ENCODE peak calls at places on chromosomes 6 and 20, in six cellular contexts. F is sigmoid colon, P is neural progenitor cell, Z is PC-3, Y is ascending aorta, V is fibroblast of lung. J is an unnamed sample.

GRCh38 chr6:79413562-79414002 is 123.6 kb downstream of the LCA5 start:
- DNase-seq in F (no peak), P (no peak), Z (peak; percentile 51), Y (no peak), V (peak; percentile 30), J (no peak)

GRCh38 chr20:10603971-10604864 is 69.6 kb downstream of the JAG1 start:
- DNase-seq in F (peak; percentile 87), P (peak; percentile 91), Z (peak; percentile 96), Y (peak; percentile 91), V (peak; percentile 93), J (no peak)

GRCh38 chr20:53774487-53775203 is 181.0 kb upstream of the ZNF217 start:
- DNase-seq in F (no peak), P (no peak), Z (peak; percentile 100), Y (no peak), V (peak; percentile 97), J (no peak)

GRCh38 chr6:125544819-125545218 is 204.6 kb upstream of the HEY2 start:
- DNase-seq in F (no peak), P (no peak), Z (no peak), Y (no peak), V (no peak), J (no peak)

GRCh38 chr20:58790440-58790839 is 60.3 kb downstream of the GNAS-AS1 start:
- DNase-seq in F (no peak), P (no peak), Z (peak; percentile 62), Y (no peak), V (no peak), J (no peak)

GRCh38 chr6:109373762-109374161 is 8.5 kb downstream of the CD164 start:
- DNase-seq in F (no peak), P (no peak), Z (no peak), Y (no peak), V (no peak), J (no peak)

GRCh38 chr20:31476648-31477220 is 1.6 kb downstream of the REM1 start:
- DNase-seq in F (no peak), P (no peak), Z (no peak), Y (no peak), V (no peak), J (no peak)

GRCh38 chr6:36840471-36841461 is 1.5 kb upstream of the CPNE5 start:
- DNase-seq in F (peak; percentile 76), P (peak; percentile 55), Z (no peak), Y (peak; percentile 73), V (no peak), J (no peak)

GRCh38 chr20:650954-651353 is 2.0 kb downstream of the SRXN1 start:
- DNase-seq in F (no peak), P (no peak), Z (no peak), Y (no peak), V (no peak), J (no peak)

GRCh38 chr6:119237177-119237715 is 112.3 kb downstream of the MAN1A1 start:
- DNase-seq in F (no peak), P (no peak), Z (no peak), Y (no peak), V (no peak), J (no peak)

GRCh38 chr6:138806889-138807288 is 11.0 kb downstream of the ECT2L start:
- DNase-seq in F (no peak), P (no peak), Z (no peak), Y (no peak), V (no peak), J (no peak)

GRCh38 chr20:63224272-63225081 is 8.5 kb upstream of the YTHDF1 start:
- DNase-seq in F (peak; percentile 78), P (peak; percentile 58), Z (peak; percentile 68), Y (no peak), V (peak; percentile 77), J (no peak)

GRCh38 chr6:163329991-163330390 is 84.5 kb upstream of the QKI start:
- DNase-seq in F (no peak), P (no peak), Z (no peak), Y (peak; percentile 31), V (peak; percentile 50), J (no peak)

GRCh38 chr6:168050861-168051586 is 28.0 kb downstream of the FRMD1 start:
- DNase-seq in F (no peak), P (peak; percentile 63), Z (no peak), Y (peak; percentile 59), V (no peak), J (no peak)
- TF ChIP-seq CTCF in F (no peak), P (peak; percentile 52), Z (no peak), Y (no peak), V (no peak), J (no peak)

GRCh38 chr20:25310268-25310920 is 62.5 kb downstream of the PYGB start:
- DNase-seq in F (peak; percentile 85), P (peak; percentile 30), Z (peak; percentile 92), Y (peak; percentile 77), V (peak; percentile 90), J (no peak)
- TF ChIP-seq CTCF in F (peak; percentile 51), P (peak; percentile 24), Z (peak; percentile 82), Y (peak; percentile 58), V (peak; percentile 83), J (peak; percentile 44)

GRCh38 chr6:1316482-1317220 is 4.8 kb downstream of the FOXQ1 start:
- DNase-seq in F (no peak), P (peak; percentile 78), Z (peak; percentile 48), Y (no peak), V (no peak), J (no peak)
- TF ChIP-seq CTCF in F (no peak), P (no peak), Z (no peak), Y (no peak), V (no peak), J (peak; percentile 18)

DNA sequence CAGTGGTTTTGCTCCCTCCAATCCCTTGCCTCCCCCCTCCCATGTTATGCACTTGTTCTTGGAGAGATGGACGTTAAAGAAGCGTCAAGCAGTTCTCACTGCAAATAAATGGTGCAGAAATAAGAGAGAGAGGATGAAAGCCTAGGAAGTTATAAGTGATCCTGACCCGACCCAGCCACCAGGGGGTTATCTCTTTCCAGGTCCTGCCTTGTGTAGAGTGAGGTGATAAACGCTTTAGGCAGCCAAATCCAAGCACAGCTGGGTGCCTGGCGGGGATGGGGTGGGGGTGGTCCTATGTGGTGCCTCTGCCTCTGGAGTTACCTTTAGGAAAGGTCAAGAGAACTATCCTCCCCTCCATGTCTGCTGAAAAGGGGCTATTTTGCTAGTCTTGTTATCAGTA is 9.1 kb upstream of the TFAP2A start:
- DNase-seq in F (no peak), P (no peak), Z (no peak), Y (no peak), V (no peak), J (no peak)
- TF ChIP-seq CTCF in F (no peak), P (peak; percentile 43), Z (peak; percentile 24), Y (no peak), V (no peak), J (peak; percentile 60)

DNA sequence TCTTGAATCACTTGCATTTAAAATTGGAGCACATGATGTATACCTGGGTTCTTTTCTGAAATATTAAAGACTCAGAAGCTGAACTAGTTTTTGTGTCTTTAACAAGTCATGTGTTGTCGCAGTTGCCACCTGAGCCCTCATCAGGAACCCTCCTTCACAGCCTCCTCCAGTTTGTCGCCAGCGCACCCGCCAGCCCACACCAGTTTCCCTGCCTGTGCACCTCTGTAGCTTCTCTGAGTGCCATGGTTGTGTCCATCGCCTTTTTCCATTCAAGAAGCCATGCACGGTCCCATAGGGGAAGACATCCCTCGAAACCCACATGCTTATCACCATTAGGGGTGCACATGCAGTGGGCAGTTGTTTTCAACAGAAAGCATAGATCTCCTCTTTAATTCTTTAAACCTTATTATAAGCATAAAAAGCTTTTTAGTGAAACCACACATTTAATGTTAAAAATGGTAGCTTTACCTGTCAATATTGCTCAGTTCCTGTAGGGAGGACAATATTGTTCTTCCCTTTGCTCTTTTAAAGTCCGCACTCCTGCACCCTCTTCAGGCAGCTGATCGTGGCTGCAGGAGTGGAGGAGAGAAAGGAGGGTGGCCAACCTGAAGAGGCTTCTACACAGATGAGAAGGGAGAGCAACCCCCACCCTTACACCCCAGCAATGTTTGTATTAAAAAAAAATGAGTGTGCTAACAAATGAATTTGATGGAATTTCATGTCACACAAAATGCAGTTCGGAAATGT is 121.9 kb downstream of the CFAP61 start:
- DNase-seq in F (no peak), P (no peak), Z (peak; percentile 40), Y (no peak), V (no peak), J (no peak)
- TF ChIP-seq CTCF in F (no peak), P (peak; percentile 32), Z (peak; percentile 56), Y (no peak), V (no peak), J (no peak)

GRCh38 chr6:1790684-1791083 is 181.0 kb downstream of the FOXC1 start:
- DNase-seq in F (no peak), P (no peak), Z (no peak), Y (no peak), V (no peak), J (no peak)

GRCh38 chr6:1789092-1789491 is 179.4 kb downstream of the FOXC1 start:
- DNase-seq in F (no peak), P (no peak), Z (no peak), Y (no peak), V (peak; percentile 89), J (no peak)

GRCh38 chr6:1795923-1796322 is 186.2 kb downstream of the FOXC1 start:
- DNase-seq in F (no peak), P (no peak), Z (no peak), Y (no peak), V (no peak), J (no peak)

GRCh38 chr6:1796706-1797529 is 187.2 kb downstream of the FOXC1 start:
- DNase-seq in F (no peak), P (no peak), Z (no peak), Y (no peak), V (peak; percentile 31), J (no peak)

DNA sequence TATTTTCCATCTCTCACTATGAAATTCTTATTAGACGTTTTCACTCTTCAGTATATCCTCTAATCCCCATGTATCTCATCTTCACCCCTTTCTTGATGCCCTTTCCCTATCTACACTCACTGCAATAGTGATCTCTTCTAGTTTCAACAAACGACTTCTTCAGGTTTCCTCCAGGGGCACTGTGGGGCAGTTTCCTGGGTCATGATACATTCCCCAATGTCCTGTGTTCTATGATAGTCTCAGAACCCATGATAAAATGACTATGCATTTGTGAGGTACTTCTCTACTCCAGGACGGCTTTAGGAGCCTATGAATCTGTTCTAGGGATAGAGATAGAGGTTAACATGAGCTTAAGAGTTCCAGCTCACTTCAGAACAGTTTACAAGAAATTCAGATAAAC is 183.3 kb downstream of the FOXC1 start:
- DNase-seq in F (no peak), P (peak; percentile 42), Z (peak; percentile 67), Y (no peak), V (no peak), J (no peak)
- TF ChIP-seq CTCF in F (no peak), P (peak; percentile 70), Z (peak; percentile 77), Y (peak; percentile 28), V (peak; percentile 18), J (peak; percentile 67)